ENCODE peak calls at places on chromosome 1, in seven cellular contexts. One of them, this sample, is unnamed.

GRCh38 chr1:59083946-59084865 is 212.7 kb upstream of the FGGY start:
- DNase-seq in iris pigment epithelial cell: no peak
- DNase-seq in memory B cell: no peak
- DNase-seq in BJ: no peak
- DNase-seq in HFF-Myc: no peak
- DNase-seq in cardiac fibroblast: peak
- DNase-seq in NCI-H2107: no peak
- DNase-seq in this sample: no peak

GRCh38 chr1:243179714-243180113 is 75.4 kb downstream of the CEP170 start:
- DNase-seq in iris pigment epithelial cell: peak
- DNase-seq in memory B cell: no peak
- DNase-seq in BJ: no peak
- DNase-seq in HFF-Myc: no peak
- DNase-seq in cardiac fibroblast: no peak
- DNase-seq in NCI-H2107: no peak
- DNase-seq in this sample: no peak

GRCh38 chr1:162388083-162388594 is 6.6 kb downstream of the C1orf226 start:
- DNase-seq in iris pigment epithelial cell: no peak
- DNase-seq in memory B cell: no peak
- DNase-seq in BJ: no peak
- DNase-seq in HFF-Myc: no peak
- DNase-seq in cardiac fibroblast: no peak
- DNase-seq in NCI-H2107: no peak
- DNase-seq in this sample: no peak

GRCh38 chr1:91805343-91805801 is 80.6 kb downstream of the TGFBR3 start:
- DNase-seq in iris pigment epithelial cell: no peak
- DNase-seq in memory B cell: no peak
- DNase-seq in BJ: no peak
- DNase-seq in HFF-Myc: no peak
- DNase-seq in cardiac fibroblast: no peak
- DNase-seq in NCI-H2107: no peak
- DNase-seq in this sample: no peak

GRCh38 chr1:167548059-167548932 is 5.3 kb downstream of the CREG1 start:
- DNase-seq in iris pigment epithelial cell: peak
- DNase-seq in memory B cell: no peak
- DNase-seq in BJ: no peak
- DNase-seq in HFF-Myc: no peak
- DNase-seq in cardiac fibroblast: peak
- DNase-seq in NCI-H2107: no peak
- DNase-seq in this sample: no peak

GRCh38 chr1:40878906-40879305 is 16.7 kb upstream of the CITED4 start:
- DNase-seq in iris pigment epithelial cell: no peak
- DNase-seq in memory B cell: no peak
- DNase-seq in BJ: no peak
- DNase-seq in HFF-Myc: no peak
- DNase-seq in cardiac fibroblast: no peak
- DNase-seq in NCI-H2107: no peak
- DNase-seq in this sample: no peak

GRCh38 chr1:119101563-119101962 is 38.9 kb downstream of the WARS2 start:
- DNase-seq in iris pigment epithelial cell: peak
- DNase-seq in memory B cell: no peak
- DNase-seq in BJ: peak
- DNase-seq in HFF-Myc: no peak
- DNase-seq in cardiac fibroblast: peak
- DNase-seq in NCI-H2107: no peak
- DNase-seq in this sample: no peak

GRCh38 chr1:145719230-145720079 is at the start of gene CD160:
- DNase-seq in iris pigment epithelial cell: no peak
- DNase-seq in memory B cell: no peak
- DNase-seq in BJ: no peak
- DNase-seq in HFF-Myc: no peak
- DNase-seq in cardiac fibroblast: no peak
- DNase-seq in NCI-H2107: no peak
- DNase-seq in this sample: no peak

GRCh38 chr1:24438423-24438901 is 22.9 kb downstream of the NIPAL3 start:
- DNase-seq in iris pigment epithelial cell: no peak
- DNase-seq in memory B cell: no peak
- DNase-seq in BJ: no peak
- DNase-seq in HFF-Myc: no peak
- DNase-seq in cardiac fibroblast: peak
- DNase-seq in NCI-H2107: no peak
- DNase-seq in this sample: no peak

GRCh38 chr1:162498442-162498785 is 796 bp downstream of the UHMK1 start:
- DNase-seq in iris pigment epithelial cell: peak
- DNase-seq in memory B cell: no peak
- DNase-seq in BJ: no peak
- DNase-seq in HFF-Myc: no peak
- DNase-seq in cardiac fibroblast: peak
- DNase-seq in NCI-H2107: no peak
- DNase-seq in this sample: no peak

GRCh38 chr1:60078182-60078581 is 4.6 kb upstream of the C1orf87 start:
- DNase-seq in iris pigment epithelial cell: no peak
- DNase-seq in memory B cell: no peak
- DNase-seq in BJ: peak
- DNase-seq in HFF-Myc: no peak
- DNase-seq in cardiac fibroblast: no peak
- DNase-seq in NCI-H2107: no peak
- DNase-seq in this sample: no peak

GRCh38 chr1:47942238-47942629 is 55.0 kb downstream of the TRABD2B start:
- DNase-seq in iris pigment epithelial cell: no peak
- DNase-seq in memory B cell: no peak
- DNase-seq in BJ: no peak
- DNase-seq in HFF-Myc: no peak
- DNase-seq in cardiac fibroblast: no peak
- DNase-seq in NCI-H2107: no peak
- DNase-seq in this sample: no peak

GRCh38 chr1:30159015-30159414 is 564.4 kb downstream of the MATN1 start:
- DNase-seq in iris pigment epithelial cell: no peak
- DNase-seq in memory B cell: no peak
- DNase-seq in BJ: no peak
- DNase-seq in HFF-Myc: no peak
- DNase-seq in cardiac fibroblast: no peak
- DNase-seq in NCI-H2107: no peak
- DNase-seq in this sample: no peak

GRCh38 chr1:247386695-247387094 is 29.3 kb upstream of the NLRP3 start:
- DNase-seq in iris pigment epithelial cell: peak
- DNase-seq in memory B cell: no peak
- DNase-seq in BJ: no peak
- DNase-seq in HFF-Myc: no peak
- DNase-seq in cardiac fibroblast: peak
- DNase-seq in NCI-H2107: no peak
- DNase-seq in this sample: no peak

GRCh38 chr1:232596666-232597303 is 33.1 kb downstream of the SIPA1L2 start:
- DNase-seq in iris pigment epithelial cell: no peak
- DNase-seq in memory B cell: no peak
- DNase-seq in BJ: no peak
- DNase-seq in HFF-Myc: no peak
- DNase-seq in cardiac fibroblast: no peak
- DNase-seq in NCI-H2107: no peak
- DNase-seq in this sample: no peak

GRCh38 chr1:192724670-192725069 is 84.2 kb upstream of the RGS2 start:
- DNase-seq in iris pigment epithelial cell: no peak
- DNase-seq in memory B cell: no peak
- DNase-seq in BJ: no peak
- DNase-seq in HFF-Myc: no peak
- DNase-seq in cardiac fibroblast: no peak
- DNase-seq in NCI-H2107: no peak
- DNase-seq in this sample: peak

GRCh38 chr1:110412576-110412975 is 5.1 kb upstream of the LAMTOR5 start:
- DNase-seq in iris pigment epithelial cell: peak
- DNase-seq in memory B cell: peak
- DNase-seq in BJ: no peak
- DNase-seq in HFF-Myc: no peak
- DNase-seq in cardiac fibroblast: peak
- DNase-seq in NCI-H2107: peak
- DNase-seq in this sample: peak

GRCh38 chr1:28170036-28170596 is 6.4 kb downstream of the PTAFR start:
- DNase-seq in iris pigment epithelial cell: no peak
- DNase-seq in memory B cell: no peak
- DNase-seq in BJ: no peak
- DNase-seq in HFF-Myc: no peak
- DNase-seq in cardiac fibroblast: no peak
- DNase-seq in NCI-H2107: no peak
- DNase-seq in this sample: no peak

GRCh38 chr1:205211839-205212241 is 338 bp upstream of the DSTYK start:
- DNase-seq in iris pigment epithelial cell: no peak
- DNase-seq in memory B cell: no peak
- DNase-seq in BJ: no peak
- DNase-seq in HFF-Myc: no peak
- DNase-seq in cardiac fibroblast: no peak
- DNase-seq in NCI-H2107: no peak
- DNase-seq in this sample: no peak

GRCh38 chr1:93591833-93592635 is 89.6 kb downstream of the BCAR3 start:
- DNase-seq in iris pigment epithelial cell: no peak
- DNase-seq in memory B cell: peak
- DNase-seq in BJ: no peak
- DNase-seq in HFF-Myc: no peak
- DNase-seq in cardiac fibroblast: no peak
- DNase-seq in NCI-H2107: peak
- DNase-seq in this sample: no peak

GRCh38 chr1:233448290-233448689 is 120.8 kb downstream of the MAP3K21 start:
- DNase-seq in iris pigment epithelial cell: no peak
- DNase-seq in memory B cell: no peak
- DNase-seq in BJ: no peak
- DNase-seq in HFF-Myc: no peak
- DNase-seq in cardiac fibroblast: no peak
- DNase-seq in NCI-H2107: peak
- DNase-seq in this sample: no peak

GRCh38 chr1:110443393-110443918 is 7.5 kb upstream of the PROK1 start:
- DNase-seq in iris pigment epithelial cell: no peak
- DNase-seq in memory B cell: no peak
- DNase-seq in BJ: no peak
- DNase-seq in HFF-Myc: no peak
- DNase-seq in cardiac fibroblast: peak
- DNase-seq in NCI-H2107: no peak
- DNase-seq in this sample: no peak

GRCh38 chr1:219171192-219171935 is 2.3 kb upstream of the LYPLAL1 start:
- DNase-seq in iris pigment epithelial cell: peak
- DNase-seq in memory B cell: no peak
- DNase-seq in BJ: no peak
- DNase-seq in HFF-Myc: no peak
- DNase-seq in cardiac fibroblast: peak
- DNase-seq in NCI-H2107: no peak
- DNase-seq in this sample: no peak

GRCh38 chr1:67314696-67315095 is 7.0 kb downstream of the IL12RB2 start:
- DNase-seq in iris pigment epithelial cell: no peak
- DNase-seq in memory B cell: no peak
- DNase-seq in BJ: no peak
- DNase-seq in HFF-Myc: no peak
- DNase-seq in cardiac fibroblast: no peak
- DNase-seq in NCI-H2107: no peak
- DNase-seq in this sample: no peak

GRCh38 chr1:173393655-173393993 is 83.5 kb upstream of the PRDX6 start:
- DNase-seq in iris pigment epithelial cell: peak
- DNase-seq in memory B cell: no peak
- DNase-seq in BJ: no peak
- DNase-seq in HFF-Myc: peak
- DNase-seq in cardiac fibroblast: peak
- DNase-seq in NCI-H2107: no peak
- DNase-seq in this sample: no peak

GRCh38 chr1:205319081-205320018 is 2.2 kb downstream of the NUAK2 start:
- DNase-seq in iris pigment epithelial cell: peak
- DNase-seq in memory B cell: no peak
- DNase-seq in BJ: no peak
- DNase-seq in HFF-Myc: peak
- DNase-seq in cardiac fibroblast: peak
- DNase-seq in NCI-H2107: peak
- DNase-seq in this sample: no peak

GRCh38 chr1:59178339-59178744 is 118.6 kb upstream of the FGGY start:
- DNase-seq in iris pigment epithelial cell: peak
- DNase-seq in memory B cell: no peak
- DNase-seq in BJ: no peak
- DNase-seq in HFF-Myc: no peak
- DNase-seq in cardiac fibroblast: peak
- DNase-seq in NCI-H2107: no peak
- DNase-seq in this sample: no peak

GRCh38 chr1:7646164-7646563 is 124.9 kb upstream of the VAMP3 start:
- DNase-seq in iris pigment epithelial cell: no peak
- DNase-seq in memory B cell: no peak
- DNase-seq in BJ: no peak
- DNase-seq in HFF-Myc: no peak
- DNase-seq in cardiac fibroblast: no peak
- DNase-seq in NCI-H2107: no peak
- DNase-seq in this sample: no peak

GRCh38 chr1:219257751-219258150 is 84.1 kb downstream of the LYPLAL1 start:
- DNase-seq in iris pigment epithelial cell: no peak
- DNase-seq in memory B cell: no peak
- DNase-seq in BJ: no peak
- DNase-seq in HFF-Myc: no peak
- DNase-seq in cardiac fibroblast: no peak
- DNase-seq in NCI-H2107: no peak
- DNase-seq in this sample: no peak